ENCODE peak calls at places on chromosomes 1 and 21, in ten cellular contexts. E is fibroblast of lung, J is endodermal cell, R is mammary epithelial cell, B is gastrocnemius medialis, Z is lower lobe of right lung, A is aorta, N is neural progenitor cell, X is MM.1S, Y is heart right ventricle. M is an unnamed sample.

GRCh38 chr1:150066838-150067183 is 765 bp upstream of the VPS45 start:
- DNase-seq in A (peak; percentile 84), E (no peak), B (no peak), J (peak; percentile 89), N (peak; percentile 79), Z (peak; percentile 61), R (no peak), Y (peak; percentile 46), X (peak; percentile 57), M (no peak)

GRCh38 chr21:36456714-36457399 is 23.1 kb downstream of the CLDN14 start:
- DNase-seq in E (peak; percentile 20), J (no peak), Y (no peak), B (no peak), A (no peak), Z (no peak), X (no peak), R (no peak), N (no peak), M (no peak)

GRCh38 chr1:32818804-32819541 is 1.5 kb downstream of the S100PBP start:
- DNase-seq in Z (no peak), E (no peak), J (no peak), B (no peak), R (peak; percentile 3), Y (no peak), A (no peak), X (peak; percentile 92), N (no peak), M (no peak)

GRCh38 chr1:27342391-27342777 is 562 bp downstream of the SYTL1 start:
- DNase-seq in X (no peak), N (no peak), Y (no peak), B (no peak), R (no peak), Z (no peak), J (peak; percentile 58), A (no peak), E (no peak), M (no peak)

GRCh38 chr1:32247983-32248889 is 1.2 kb downstream of the FAM167B start:
- DNase-seq in A (peak; percentile 94), N (peak; percentile 91), J (peak; percentile 97), Z (peak; percentile 92), X (peak; percentile 86), E (peak; percentile 52), B (peak; percentile 28), Y (peak; percentile 88), R (peak; percentile 65), M (no peak)

GRCh38 chr1:167791281-167792209 is 69.8 kb downstream of the MPZL1 start:
- DNase-seq in J (peak; percentile 63), Z (no peak), E (peak; percentile 87), X (no peak), R (no peak), A (no peak), N (peak; percentile 56), Y (no peak), B (peak; percentile 38), M (peak; percentile 95)

GRCh38 chr1:30701266-30701650 is 22.1 kb downstream of the MATN1 start:
- DNase-seq in E (no peak), Y (no peak), N (no peak), A (no peak), J (no peak), Z (no peak), B (no peak), X (no peak), R (peak; percentile 17), M (no peak)

GRCh38 chr1:214068979-214069378 is 81.2 kb downstream of the PROX1 start:
- DNase-seq in E (no peak), B (no peak), X (no peak), Z (no peak), A (no peak), J (no peak), N (no peak), R (no peak), Y (no peak), M (no peak)

GRCh38 chr1:207124389-207124788 is 20.4 kb downstream of the C4BPA start:
- DNase-seq in Z (no peak), X (no peak), B (no peak), A (no peak), E (no peak), N (no peak), R (no peak), Y (no peak), J (no peak), M (no peak)

GRCh38 chr1:5364591-5364990 is 627.6 kb downstream of the NPHP4 start:
- DNase-seq in E (no peak), R (no peak), Y (no peak), B (no peak), X (no peak), Z (no peak), A (no peak), J (no peak), N (no peak), M (no peak)

GRCh38 chr1:3761296-3762010 is 9.2 kb downstream of the CCDC27 start:
- DNase-seq in X (no peak), N (no peak), R (no peak), B (no peak), Y (no peak), Z (no peak), J (no peak), E (no peak), A (no peak), M (no peak)

GRCh38 chr1:17523487-17524029 is 15.9 kb upstream of the ARHGEF10L start:
- DNase-seq in J (no peak), A (no peak), Z (no peak), X (no peak), B (no peak), Y (no peak), N (no peak), R (no peak), E (no peak), M (no peak)

GRCh38 chr1:59978026-59978425 is 51.5 kb upstream of the CYP2J2 start:
- DNase-seq in B (no peak), X (no peak), Z (no peak), Y (no peak), A (no peak), N (no peak), R (no peak), J (no peak), E (no peak), M (no peak)

GRCh38 chr1:24413350-24414163 is at the start of gene STPG1:
- DNase-seq in E (peak; percentile 72), R (peak; percentile 89), Z (peak; percentile 90), Y (peak; percentile 76), B (peak; percentile 60), A (peak; percentile 89), J (peak; percentile 94), N (peak; percentile 88), X (peak; percentile 90), M (no peak)

GRCh38 chr1:158933621-158934020 is 2.3 kb downstream of the PYHIN1 start:
- DNase-seq in X (peak; percentile 60), A (no peak), Z (no peak), J (no peak), E (no peak), N (no peak), B (no peak), Y (no peak), R (no peak), M (no peak)

GRCh38 chr1:45685308-45686080 is 839 bp downstream of the GPBP1L1 start:
- DNase-seq in A (no peak), X (peak; percentile 22), J (no peak), Y (no peak), R (peak; percentile 32), E (no peak), Z (no peak), B (no peak), N (peak; percentile 9), M (no peak)

GRCh38 chr1:84363019-84363418 is 35.3 kb upstream of the DNASE2B start:
- DNase-seq in A (no peak), E (no peak), J (no peak), Y (no peak), Z (no peak), X (no peak), N (no peak), B (peak; percentile 27), R (no peak), M (no peak)

GRCh38 chr21:38301321-38302214 is 44.8 kb downstream of the KCNJ15 start:
- DNase-seq in Y (no peak), X (no peak), R (no peak), J (no peak), Z (no peak), A (no peak), E (no peak), B (no peak), N (no peak), M (no peak)
- H3K27ac ChIP-seq in Y (no peak overlapping the region), X (no peak overlapping the region), R (no peak overlapping the region), J (no peak overlapping the region), Z (no peak overlapping the region), A (no peak overlapping the region), E (no peak overlapping the region), B (no peak overlapping the region), N (no peak overlapping the region), M (no peak overlapping the region)

GRCh38 chr1:8164670-8165069 is 138.6 kb upstream of the ERRFI1 start:
- DNase-seq in B (peak; percentile 43), X (no peak), R (no peak), A (peak; percentile 13), E (no peak), Z (no peak), Y (no peak), J (no peak), N (no peak), M (no peak)
- H3K27ac ChIP-seq in B (peak overlapping the region; percentile 45), X (no peak overlapping the region), R (no peak overlapping the region), A (no peak overlapping the region), E (no peak overlapping the region), Z (no peak overlapping the region), Y (no peak overlapping the region), J (no peak overlapping the region), N (no peak overlapping the region), M (no peak overlapping the region)

DNA sequence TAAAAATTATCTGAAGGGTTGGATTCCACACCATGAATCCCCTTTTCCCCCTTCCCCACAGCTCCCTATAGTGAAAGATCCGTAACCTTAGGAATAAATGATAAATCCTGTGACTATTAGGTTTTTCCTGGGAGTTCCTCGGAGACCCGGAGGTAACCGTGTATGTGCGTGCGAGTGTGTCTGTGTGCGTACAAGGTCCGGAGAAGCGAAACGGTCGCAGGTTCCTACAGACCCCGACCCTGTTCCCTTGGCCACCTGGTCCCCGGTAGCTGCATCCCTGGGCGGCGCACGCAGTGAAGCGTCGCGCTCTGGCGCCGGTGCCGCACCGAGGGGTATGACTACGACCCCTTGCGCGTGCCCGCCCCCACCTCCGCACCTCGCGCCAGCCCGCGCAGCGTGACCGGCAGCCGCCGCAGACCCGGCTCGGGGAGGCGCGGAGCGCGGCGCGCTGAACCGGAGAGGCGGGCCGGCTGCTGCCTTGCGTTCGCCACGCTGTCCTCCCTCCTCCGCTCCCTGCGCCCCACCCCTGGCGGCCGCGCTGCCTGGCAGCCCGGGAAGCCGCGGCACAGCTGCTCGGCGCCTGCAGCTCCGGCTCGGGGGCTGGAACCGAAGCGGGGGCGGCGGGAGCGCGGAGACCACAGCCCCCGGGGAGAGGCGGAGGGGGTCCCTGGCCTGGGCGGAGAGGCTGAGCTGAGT is at the start of gene AK5:
- DNase-seq in Z (peak; percentile 41), X (no peak), R (peak; percentile 43), A (peak; percentile 79), Y (peak; percentile 32), B (no peak), J (no peak), E (peak; percentile 67), N (peak; percentile 86), M (no peak)
- H3K27ac ChIP-seq in Z (no peak within 1 kb of the TSS), X (no peak within 1 kb of the TSS), R (no peak within 1 kb of the TSS), A (no peak within 1 kb of the TSS), Y (no peak within 1 kb of the TSS), B (no peak within 1 kb of the TSS), J (no peak within 1 kb of the TSS), E (peak within 1 kb of the TSS; percentile 60), N (no peak within 1 kb of the TSS), M (no peak within 1 kb of the TSS)

DNA sequence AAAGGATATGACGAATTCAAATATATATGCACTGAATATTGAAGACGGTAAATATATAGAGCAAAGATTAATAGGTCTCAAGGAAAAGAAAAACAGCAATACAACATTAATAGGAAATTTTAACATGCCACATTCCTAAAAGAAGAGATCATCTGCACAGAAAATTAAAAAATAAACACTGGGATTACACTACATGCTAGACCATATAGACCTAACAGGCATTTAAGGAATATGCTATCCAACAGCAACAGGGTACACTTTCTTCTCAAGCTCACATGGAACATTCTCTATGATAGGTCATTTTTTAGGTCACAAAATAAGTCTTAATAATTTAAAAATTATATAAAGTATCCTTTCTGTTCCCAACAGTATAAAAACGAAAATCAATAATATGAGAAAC is 1038.3 kb downstream of the KCNT2 start:
- DNase-seq in X (no peak), A (no peak), R (no peak), J (no peak), N (no peak), E (no peak), Z (no peak), Y (no peak), B (no peak), M (no peak)
- H3K27ac ChIP-seq in X (no peak overlapping the region), A (no peak overlapping the region), R (no peak overlapping the region), J (no peak overlapping the region), N (no peak overlapping the region), E (no peak overlapping the region), Z (no peak overlapping the region), Y (no peak overlapping the region), B (no peak overlapping the region), M (no peak overlapping the region)